ENCODE peak calls at places on chromosome 7, in six cellular contexts. One of them, this sample, is unnamed.

GRCh38 chr7:68730194-68730593 is 868.1 kb upstream of the AUTS2 start:
- DNase-seq in pons: no peak
- DNase-seq in skeletal muscle cell: no peak
- DNase-seq in substantia nigra: no peak
- DNase-seq in Caki2: peak
- DNase-seq in left ventricle myocardium inferior: no peak
- DNase-seq in this sample: no peak

GRCh38 chr7:130879191-130879590 is 145.2 kb upstream of the KLF14 start:
- DNase-seq in pons: no peak
- DNase-seq in skeletal muscle cell: no peak
- DNase-seq in substantia nigra: no peak
- DNase-seq in Caki2: no peak
- DNase-seq in left ventricle myocardium inferior: no peak
- DNase-seq in this sample: no peak

GRCh38 chr7:130486114-130486962 is 5.5 kb upstream of the MEST start:
- DNase-seq in pons: peak
- DNase-seq in skeletal muscle cell: no peak
- DNase-seq in substantia nigra: no peak
- DNase-seq in Caki2: peak
- DNase-seq in left ventricle myocardium inferior: peak
- DNase-seq in this sample: no peak

GRCh38 chr7:55148571-55148970 is 129.8 kb downstream of the EGFR start:
- DNase-seq in pons: no peak
- DNase-seq in skeletal muscle cell: no peak
- DNase-seq in substantia nigra: no peak
- DNase-seq in Caki2: no peak
- DNase-seq in left ventricle myocardium inferior: no peak
- DNase-seq in this sample: no peak

GRCh38 chr7:66867198-66867790 is 53.7 kb upstream of the TMEM248 start:
- DNase-seq in pons: no peak
- DNase-seq in skeletal muscle cell: no peak
- DNase-seq in substantia nigra: no peak
- DNase-seq in Caki2: no peak
- DNase-seq in left ventricle myocardium inferior: no peak
- DNase-seq in this sample: no peak

GRCh38 chr7:149869291-149869650 is 4.5 kb upstream of the ATP6V0E2 start:
- DNase-seq in pons: no peak
- DNase-seq in skeletal muscle cell: no peak
- DNase-seq in substantia nigra: no peak
- DNase-seq in Caki2: no peak
- DNase-seq in left ventricle myocardium inferior: no peak
- DNase-seq in this sample: no peak

GRCh38 chr7:138008588-138009349 is 6.9 kb upstream of the CREB3L2 start:
- DNase-seq in pons: peak
- DNase-seq in skeletal muscle cell: no peak
- DNase-seq in substantia nigra: no peak
- DNase-seq in Caki2: peak
- DNase-seq in left ventricle myocardium inferior: no peak
- DNase-seq in this sample: peak

GRCh38 chr7:69786707-69787395 is 188.6 kb downstream of the AUTS2 start:
- DNase-seq in pons: no peak
- DNase-seq in skeletal muscle cell: no peak
- DNase-seq in substantia nigra: no peak
- DNase-seq in Caki2: no peak
- DNase-seq in left ventricle myocardium inferior: no peak
- DNase-seq in this sample: no peak

GRCh38 chr7:46468753-46469356 is 547.8 kb upstream of the IGFBP3 start:
- DNase-seq in pons: no peak
- DNase-seq in skeletal muscle cell: no peak
- DNase-seq in substantia nigra: no peak
- DNase-seq in Caki2: peak
- DNase-seq in left ventricle myocardium inferior: no peak
- DNase-seq in this sample: no peak

GRCh38 chr7:90771281-90771680 is 175.2 kb downstream of the CDK14 start:
- DNase-seq in pons: no peak
- DNase-seq in skeletal muscle cell: no peak
- DNase-seq in substantia nigra: no peak
- DNase-seq in Caki2: no peak
- DNase-seq in left ventricle myocardium inferior: no peak
- DNase-seq in this sample: no peak

GRCh38 chr7:148304456-148304855 is 286.1 kb upstream of the C7orf33 start:
- DNase-seq in pons: no peak
- DNase-seq in skeletal muscle cell: no peak
- DNase-seq in substantia nigra: no peak
- DNase-seq in Caki2: no peak
- DNase-seq in left ventricle myocardium inferior: no peak
- DNase-seq in this sample: no peak

GRCh38 chr7:158114056-158114850 is 473.4 kb downstream of the PTPRN2 start:
- DNase-seq in pons: no peak
- DNase-seq in skeletal muscle cell: no peak
- DNase-seq in substantia nigra: no peak
- DNase-seq in Caki2: no peak
- DNase-seq in left ventricle myocardium inferior: no peak
- DNase-seq in this sample: no peak

GRCh38 chr7:157224627-157225026 is 85.9 kb downstream of the UBE3C start:
- DNase-seq in pons: peak
- DNase-seq in skeletal muscle cell: peak
- DNase-seq in substantia nigra: no peak
- DNase-seq in Caki2: peak
- DNase-seq in left ventricle myocardium inferior: no peak
- DNase-seq in this sample: no peak

GRCh38 chr7:156639426-156640256 is 933 bp upstream of the RNF32 start:
- DNase-seq in pons: no peak
- DNase-seq in skeletal muscle cell: no peak
- DNase-seq in substantia nigra: no peak
- DNase-seq in Caki2: no peak
- DNase-seq in left ventricle myocardium inferior: no peak
- DNase-seq in this sample: no peak

GRCh38 chr7:148940702-148941597 is 56.9 kb upstream of the EZH2 start:
- DNase-seq in pons: peak
- DNase-seq in skeletal muscle cell: peak
- DNase-seq in substantia nigra: peak
- DNase-seq in Caki2: peak
- DNase-seq in left ventricle myocardium inferior: peak
- DNase-seq in this sample: no peak